ENCODE peak calls at places on chromosomes 5 and 9, in ten cellular contexts. K is retina, R is A549, G is GM23248, I is tibial artery, C is DMS79, Y is NAMALWA, V is BJ, W is HEK293T, N is neural crest cell. Q is an unnamed sample.

GRCh38 chr5:143153332-143154119 is 250.0 kb downstream of the NR3C1 start:
- DNase-seq in K (no peak), R (no peak), G (peak), I (peak), C (no peak), Y (no peak), V (peak), W (no peak), N (no peak), Q (no peak)

GRCh38 chr9:123876750-123877149 is 53.2 kb downstream of the DENND1A start:
- DNase-seq in K (no peak), R (no peak), G (no peak), I (no peak), C (no peak), Y (no peak), V (no peak), W (no peak), N (no peak), Q (no peak)

GRCh38 chr5:128227984-128228383 is 144.4 kb downstream of the SLC12A2 start:
- DNase-seq in K (no peak), R (no peak), G (peak), I (no peak), C (no peak), Y (no peak), V (peak), W (no peak), N (no peak), Q (no peak)

GRCh38 chr9:107809859-107810492 is 320.4 kb upstream of the KLF4 start:
- DNase-seq in K (no peak), R (no peak), G (peak), I (no peak), C (no peak), Y (no peak), V (no peak), W (no peak), N (no peak), Q (no peak)

GRCh38 chr5:58043607-58043945 is 416.3 kb downstream of the PLK2 start:
- DNase-seq in K (no peak), R (no peak), G (no peak), I (no peak), C (no peak), Y (no peak), V (no peak), W (no peak), N (no peak), Q (no peak)

GRCh38 chr5:33482335-33482734 is 41.6 kb downstream of the TARS1 start:
- DNase-seq in K (peak), R (no peak), G (no peak), I (no peak), C (no peak), Y (no peak), V (no peak), W (no peak), N (no peak), Q (no peak)

GRCh38 chr5:15555176-15555575 is 55.2 kb downstream of the FBXL7 start:
- DNase-seq in K (no peak), R (no peak), G (no peak), I (no peak), C (no peak), Y (no peak), V (no peak), W (no peak), N (no peak), Q (no peak)

GRCh38 chr9:39588056-39588814 is 232.8 kb downstream of the SPATA31A1 start:
- DNase-seq in K (peak), R (peak), G (no peak), I (no peak), C (no peak), Y (no peak), V (no peak), W (no peak), N (no peak), Q (no peak)

GRCh38 chr9:130426883-130427282 is 17.9 kb upstream of the ASS1 start:
- DNase-seq in K (peak), R (peak), G (peak), I (peak), C (peak), Y (no peak), V (no peak), W (no peak), N (no peak), Q (no peak)

GRCh38 chr5:124021066-124021641 is 509.2 kb downstream of the CSNK1G3 start:
- DNase-seq in K (no peak), R (no peak), G (no peak), I (no peak), C (no peak), Y (peak), V (no peak), W (no peak), N (no peak), Q (no peak)

GRCh38 chr9:125950880-125951471 is 203.8 kb downstream of the PBX3 start:
- DNase-seq in K (no peak), R (no peak), G (no peak), I (no peak), C (no peak), Y (no peak), V (no peak), W (no peak), N (no peak), Q (no peak)

GRCh38 chr5:80230269-80230992 is 25.4 kb downstream of the SERINC5 start:
- DNase-seq in K (no peak), R (no peak), G (no peak), I (no peak), C (no peak), Y (no peak), V (no peak), W (no peak), N (no peak), Q (no peak)

GRCh38 chr5:176416123-176416924 is at the start of gene CLTB:
- DNase-seq in K (peak), R (peak), G (peak), I (peak), C (peak), Y (peak), V (no peak), W (peak), N (peak), Q (peak)

GRCh38 chr9:133443982-133444381 is 15.8 kb upstream of the CACFD1 start:
- DNase-seq in K (no peak), R (no peak), G (peak), I (no peak), C (peak), Y (no peak), V (no peak), W (no peak), N (no peak), Q (no peak)

GRCh38 chr5:139228201-139228796 is 30.1 kb upstream of the SIL1 start:
- DNase-seq in K (no peak), R (no peak), G (no peak), I (no peak), C (no peak), Y (no peak), V (no peak), W (no peak), N (no peak), Q (no peak)

GRCh38 chr5:11139471-11139870 is 378.4 kb upstream of the DAP start:
- DNase-seq in K (no peak), R (no peak), G (no peak), I (no peak), C (no peak), Y (no peak), V (no peak), W (no peak), N (no peak), Q (no peak)

GRCh38 chr9:131153585-131153984 is 28.2 kb downstream of the NUP214 start:
- DNase-seq in K (no peak), R (no peak), G (no peak), I (no peak), C (no peak), Y (no peak), V (no peak), W (no peak), N (no peak), Q (no peak)

GRCh38 chr9:124781967-124782660 is 5.2 kb downstream of the OLFML2A start:
- DNase-seq in K (no peak), R (no peak), G (no peak), I (peak), C (no peak), Y (no peak), V (no peak), W (no peak), N (no peak), Q (no peak)

GRCh38 chr5:33235304-33235703 is 205.5 kb upstream of the TARS1 start:
- DNase-seq in K (no peak), R (no peak), G (no peak), I (no peak), C (no peak), Y (no peak), V (no peak), W (no peak), N (no peak), Q (no peak)

GRCh38 chr9:98318041-98318790 is 62.8 kb upstream of the TBC1D2 start:
- DNase-seq in K (peak), R (no peak), G (no peak), I (no peak), C (no peak), Y (no peak), V (no peak), W (no peak), N (no peak), Q (no peak)

GRCh38 chr5:178324481-178325310 is 92.1 kb upstream of the PHYKPL start:
- DNase-seq in K (no peak), R (no peak), G (no peak), I (no peak), C (no peak), Y (peak), V (no peak), W (no peak), N (no peak), Q (no peak)

GRCh38 chr9:131485206-131485605 is 17.5 kb upstream of the POMT1 start:
- DNase-seq in K (no peak), R (no peak), G (no peak), I (no peak), C (no peak), Y (no peak), V (no peak), W (no peak), N (no peak), Q (no peak)

Q was measured in DMS 273 treated with DMSO at 0.1 percent for 48 hours.